ENCODE peak calls at places on chromosomes 16 and 17, in ten cellular contexts. J, M, C, L, T, K, E, U, Y and V are unnamed samples.

GRCh38 chr17:46815474-46816353 is 2.8 kb downstream of the WNT3 start:
- DNase-seq in J (no peak), M (no peak), C (no peak), L (no peak), T (no peak), K (no peak), E (no peak), U (no peak), Y (no peak), V (no peak)

GRCh38 chr16:23348579-23349469 is 46.7 kb downstream of the SCNN1B start:
- DNase-seq in J (no peak), M (no peak), C (no peak), L (no peak), T (no peak), K (no peak), E (peak; percentile 7), U (no peak), Y (no peak), V (peak; percentile 11)

GRCh38 chr17:70654706-70655105 is 485.4 kb downstream of the KCNJ2 start:
- DNase-seq in J (no peak), M (no peak), C (no peak), L (no peak), T (no peak), K (no peak), E (no peak), U (no peak), Y (no peak), V (no peak)

GRCh38 chr16:30609002-30609927 is 924 bp downstream of the ZNF689 start:
- DNase-seq in J (peak; percentile 76), M (peak; percentile 23), C (peak; percentile 49), L (peak; percentile 23), T (no peak), K (peak; percentile 33), E (no peak), U (peak; percentile 44), Y (peak; percentile 76), V (peak; percentile 43)

GRCh38 chr16:85423186-85423550 is 190.0 kb upstream of the GSE1 start:
- DNase-seq in J (no peak), M (no peak), C (peak; percentile 9), L (no peak), T (peak; percentile 40), K (peak; percentile 13), E (peak; percentile 2), U (no peak), Y (no peak), V (peak; percentile 3)

GRCh38 chr17:71436479-71436878 is 684.3 kb upstream of the SOX9 start:
- DNase-seq in J (no peak), M (no peak), C (no peak), L (no peak), T (no peak), K (no peak), E (no peak), U (no peak), Y (no peak), V (no peak)

GRCh38 chr17:47210105-47210504 is 957 bp downstream of the MYL4 start:
- DNase-seq in J (no peak), M (no peak), C (no peak), L (no peak), T (no peak), K (no peak), E (no peak), U (no peak), Y (no peak), V (no peak)

GRCh38 chr17:78986048-78986648 is 6.4 kb upstream of the LGALS3BP start:
- DNase-seq in J (no peak), M (peak; percentile 39), C (no peak), L (no peak), T (no peak), K (no peak), E (no peak), U (peak; percentile 47), Y (peak; percentile 70), V (no peak)

GRCh38 chr16:49464877-49465504 is 91.4 kb downstream of the C16orf78 start:
- DNase-seq in J (peak; percentile 62), M (no peak), C (no peak), L (no peak), T (no peak), K (no peak), E (peak; percentile 33), U (no peak), Y (peak; percentile 49), V (peak; percentile 63)

GRCh38 chr17:41486809-41487530 is 2.7 kb downstream of the KRT36 start:
- DNase-seq in J (no peak), M (no peak), C (no peak), L (peak; percentile 18), T (no peak), K (no peak), E (peak; percentile 69), U (no peak), Y (peak; percentile 38), V (peak; percentile 52)

GRCh38 chr16:17359778-17360177 is 111.0 kb downstream of the XYLT1 start:
- DNase-seq in J (no peak), M (peak; percentile 70), C (no peak), L (no peak), T (no peak), K (no peak), E (no peak), U (no peak), Y (no peak), V (no peak)

GRCh38 chr17:10403589-10403988 is 18.2 kb downstream of the MYH8 start:
- DNase-seq in J (no peak), M (no peak), C (no peak), L (no peak), T (no peak), K (no peak), E (no peak), U (no peak), Y (no peak), V (no peak)

GRCh38 chr16:48113471-48113870 is 42.3 kb downstream of the ABCC12 start:
- DNase-seq in J (no peak), M (no peak), C (no peak), L (no peak), T (no peak), K (no peak), E (peak; percentile 15), U (no peak), Y (no peak), V (no peak)

GRCh38 chr16:30953511-30954124 is 3.9 kb upstream of the SETD1A start:
- DNase-seq in J (no peak), M (peak; percentile 71), C (no peak), L (peak; percentile 80), T (peak; percentile 72), K (no peak), E (peak; percentile 83), U (peak; percentile 86), Y (no peak), V (peak; percentile 82)

GRCh38 chr16:5025171-5025632 is 8.5 kb downstream of the NAGPA start:
- DNase-seq in J (no peak), M (no peak), C (peak; percentile 50), L (peak; percentile 26), T (peak; percentile 87), K (no peak), E (peak; percentile 55), U (no peak), Y (no peak), V (peak; percentile 59)
- TF ChIP-seq CTCF in J (no peak), M (peak; percentile 22), C (peak; percentile 52), L (no peak), T (peak; percentile 74), K (no peak), E (no peak), U (peak; percentile 58), Y (no peak), V (peak; percentile 40)

GRCh38 chr16:84370723-84371552 is 2.6 kb downstream of the ATP2C2 start:
- DNase-seq in J (no peak), M (no peak), C (no peak), L (no peak), T (no peak), K (no peak), E (no peak), U (no peak), Y (no peak), V (no peak)
- TF ChIP-seq CTCF in J (no peak), M (no peak), C (no peak), L (no peak), T (no peak), K (no peak), E (no peak), U (no peak), Y (no peak), V (no peak)

GRCh38 chr17:5667871-5668270 is 83.6 kb upstream of the NLRP1 start:
- DNase-seq in J (no peak), M (no peak), C (no peak), L (no peak), T (no peak), K (no peak), E (no peak), U (no peak), Y (no peak), V (no peak)
- TF ChIP-seq CTCF in J (no peak), M (no peak), C (no peak), L (peak; percentile 23), T (peak; percentile 4), K (no peak), E (no peak), U (peak; percentile 3), Y (no peak), V (no peak)

DNA sequence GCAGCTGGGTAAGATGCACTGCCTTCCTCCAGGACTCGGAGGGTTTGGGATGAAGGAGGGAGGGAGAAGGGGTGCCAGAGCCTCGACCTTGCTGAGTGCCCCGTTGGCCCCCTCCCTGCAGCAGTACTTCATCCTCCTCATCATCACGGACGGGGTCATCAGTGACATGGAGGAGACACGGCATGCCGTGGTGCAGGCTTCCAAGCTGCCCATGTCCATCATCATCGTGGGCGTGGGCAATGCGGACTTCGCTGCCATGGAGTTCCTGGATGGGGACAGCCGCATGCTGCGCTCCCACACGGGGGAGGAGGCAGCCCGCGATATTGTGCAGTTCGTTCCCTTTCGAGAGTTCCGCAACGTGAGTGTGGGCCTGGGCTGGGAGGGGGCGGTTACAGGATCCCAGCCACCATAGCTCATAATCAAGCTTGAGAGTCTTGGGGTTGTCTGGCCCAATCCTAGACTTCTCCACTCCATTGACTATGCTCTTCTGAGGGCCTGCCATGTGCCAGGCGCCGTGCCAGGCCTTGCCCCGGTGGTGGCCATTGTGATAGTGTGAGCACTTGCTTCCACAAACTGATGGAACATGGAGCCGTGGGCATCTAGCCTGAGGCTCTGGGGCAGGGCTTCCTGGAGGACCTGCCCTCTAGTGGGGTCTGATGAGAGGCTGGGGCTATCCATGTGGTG is 39.7 kb downstream of the PSME3IP1 start:
- DNase-seq in J (no peak), M (no peak), C (no peak), L (no peak), T (no peak), K (no peak), E (no peak), U (no peak), Y (no peak), V (no peak)
- TF ChIP-seq CTCF in J (no peak), M (no peak), C (no peak), L (no peak), T (no peak), K (no peak), E (no peak), U (no peak), Y (no peak), V (no peak)

DNA sequence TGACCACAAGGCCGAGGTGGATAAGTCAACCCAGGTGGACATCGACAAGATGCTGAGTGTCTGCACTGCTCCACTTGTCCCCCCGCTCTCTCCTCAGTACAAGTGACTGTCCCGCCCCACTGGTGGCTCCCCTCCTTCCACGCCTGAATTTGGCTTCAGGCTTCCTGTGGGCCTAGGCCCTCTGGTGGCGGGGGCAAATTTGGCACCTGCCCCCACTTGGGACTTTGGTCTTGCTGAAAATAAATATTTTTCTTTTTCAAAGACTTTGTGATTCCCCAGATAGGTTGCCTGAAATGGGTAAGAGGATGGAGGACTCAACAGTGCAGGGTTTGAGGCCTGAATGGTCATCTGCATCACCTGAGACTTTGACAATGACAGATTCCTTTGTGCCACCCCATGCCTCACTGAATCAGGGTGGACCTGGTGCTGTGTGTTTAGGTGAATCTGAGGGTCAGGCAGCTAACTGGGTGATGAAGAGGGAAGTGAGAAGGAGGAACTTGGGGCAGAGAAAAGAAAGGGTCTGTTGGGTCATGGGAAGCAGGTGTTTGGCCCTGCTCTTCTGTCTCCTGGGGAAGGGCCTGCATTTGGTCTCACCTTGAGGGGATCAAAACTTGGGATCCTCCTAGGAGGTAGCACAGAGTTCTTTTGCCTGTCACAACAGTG is 2.0 kb downstream of the C16orf86 start:
- DNase-seq in J (no peak), M (no peak), C (no peak), L (no peak), T (no peak), K (no peak), E (no peak), U (no peak), Y (no peak), V (no peak)
- TF ChIP-seq CTCF in J (no peak), M (no peak), C (no peak), L (no peak), T (no peak), K (no peak), E (peak; percentile 2), U (no peak), Y (peak; percentile 9), V (no peak)